ENCODE peak calls at places on chromosomes 6 and 20, in eight cellular contexts. W, S, A, F, K, Q, M and Y are unnamed samples. For H3K27me3, the result is how much of the 10 kb centered on the place peaks cover.

GRCh38 chr6:154981071-154981373 is 14.1 kb upstream of the TIAM2 start:
- DNase-seq in W (no peak), S (no peak), A (peak), F (no peak), K (no peak), Q (peak), M (no peak), Y (peak)

GRCh38 chr20:38466171-38466570 is 6.5 kb upstream of the RALGAPB start:
- DNase-seq in W (no peak), S (no peak), A (no peak), F (no peak), K (no peak), Q (no peak), M (no peak), Y (no peak)

GRCh38 chr6:16338577-16339262 is 100.3 kb downstream of the GMPR start:
- DNase-seq in W (peak), S (peak), A (no peak), F (peak), K (peak), Q (peak), M (peak), Y (peak)

GRCh38 chr6:19415605-19416326 is 421.4 kb upstream of the ID4 start:
- DNase-seq in W (peak), S (no peak), A (no peak), F (no peak), K (no peak), Q (no peak), M (peak), Y (peak)

GRCh38 chr20:57398231-57398821 is 7.1 kb downstream of the RBM38 start:
- DNase-seq in W (no peak), S (no peak), A (no peak), F (no peak), K (no peak), Q (no peak), M (no peak), Y (no peak)

GRCh38 chr6:105243487-105243886 is 63.7 kb upstream of the POPDC3 start:
- DNase-seq in W (peak), S (no peak), A (no peak), F (no peak), K (peak), Q (no peak), M (no peak), Y (no peak)

GRCh38 chr6:15313367-15313766 is 67.5 kb downstream of the JARID2 start:
- DNase-seq in W (no peak), S (no peak), A (no peak), F (no peak), K (no peak), Q (no peak), M (no peak), Y (no peak)

GRCh38 chr6:142886431-142887170 is 58.4 kb downstream of the HIVEP2 start:
- DNase-seq in W (peak), S (no peak), A (peak), F (no peak), K (peak), Q (peak), M (no peak), Y (peak)

GRCh38 chr6:137258170-137258569 is 39.0 kb upstream of the IFNGR1 start:
- DNase-seq in W (no peak), S (no peak), A (no peak), F (no peak), K (peak), Q (no peak), M (no peak), Y (no peak)

GRCh38 chr6:130783416-130784107 is 43.6 kb upstream of the SMLR1 start:
- DNase-seq in W (no peak), S (no peak), A (no peak), F (no peak), K (no peak), Q (no peak), M (no peak), Y (no peak)

DNA sequence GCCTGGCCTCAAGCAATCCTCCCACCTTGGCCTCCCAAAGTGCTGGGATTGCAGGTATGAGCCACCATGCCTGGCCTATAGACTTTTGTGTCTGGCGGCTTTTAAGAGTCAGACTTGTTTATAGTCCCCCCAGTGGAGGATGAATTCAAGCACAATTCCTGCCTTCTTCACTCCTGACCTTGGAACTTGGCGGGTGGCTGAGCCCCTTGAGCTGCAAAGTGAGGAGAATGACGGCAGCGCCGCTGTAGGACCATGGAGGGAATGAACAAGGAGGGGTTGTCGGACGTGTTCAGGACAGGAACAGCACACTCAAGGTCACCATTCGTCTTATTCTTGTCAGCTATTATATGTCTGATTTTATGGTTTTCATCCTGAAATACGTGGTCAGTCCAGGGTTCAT is 265.4 kb downstream of the CDH4 start:
- DNase-seq in W (no peak), S (no peak), A (no peak), F (no peak), K (no peak), Q (no peak), M (no peak), Y (no peak)
- H3K27me3 ChIP-seq in W (under half), S (under half), A (under half), F (under half), K (under half), Q (under half), M (half or more), Y (under half)

DNA sequence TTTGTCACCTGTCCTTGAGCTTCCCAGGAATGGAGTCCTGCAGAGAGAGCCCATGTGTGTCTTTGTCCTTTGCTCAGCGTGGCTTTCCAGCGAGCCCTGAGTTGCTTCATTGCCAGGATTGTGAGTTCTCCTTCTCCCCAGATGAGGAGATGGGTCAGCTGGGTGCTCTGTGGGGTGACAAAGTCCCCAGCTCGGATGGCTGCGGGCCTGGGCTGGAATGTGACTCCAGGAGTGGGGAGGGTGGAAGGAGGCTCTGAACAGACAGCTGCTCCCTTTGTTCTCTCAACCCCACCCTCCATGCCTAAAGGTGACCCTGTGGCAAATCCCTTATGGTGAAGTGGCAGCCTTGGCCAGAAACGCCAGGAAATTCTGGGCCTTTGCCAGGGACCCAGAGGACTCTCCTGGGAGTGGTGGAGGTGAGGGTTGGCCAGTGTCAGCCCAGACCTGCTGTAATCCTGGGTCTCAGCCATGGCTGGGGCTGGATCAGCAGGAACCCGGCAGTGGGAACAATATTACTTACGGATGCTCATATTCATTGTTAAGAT is 44.4 kb upstream of the CST5 start:
- DNase-seq in W (no peak), S (no peak), A (no peak), F (no peak), K (no peak), Q (no peak), M (peak), Y (no peak)
- H3K4me2 ChIP-seq in W (no peak), S (no peak), A (no peak), F (no peak), K (no peak), Q (no peak), M (no peak), Y (no peak)

DNA sequence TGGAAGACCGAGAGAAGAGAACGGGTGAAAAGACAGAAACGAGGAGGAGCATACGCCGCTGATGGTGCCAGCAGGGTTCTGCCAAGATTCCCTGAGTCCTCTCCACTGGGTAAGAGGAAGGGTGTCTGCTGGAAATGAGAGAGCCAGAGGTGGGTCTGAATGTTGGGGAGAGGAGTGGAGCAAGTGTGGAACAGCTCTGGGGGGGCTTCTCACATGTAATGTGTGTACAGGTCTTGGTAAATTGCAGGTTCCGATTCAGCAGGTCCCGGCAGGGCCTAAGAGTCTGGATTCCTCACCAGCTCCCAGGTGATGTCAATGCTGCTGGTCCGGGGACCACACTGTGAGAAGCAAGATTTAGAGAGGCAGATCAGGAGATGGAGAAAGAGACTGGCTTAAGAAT is 1.5 kb upstream of the EBF4 start:
- DNase-seq in W (no peak), S (no peak), A (no peak), F (no peak), K (no peak), Q (no peak), M (no peak), Y (no peak)
- H3K27me3 ChIP-seq in W (half or more), S (half or more), A (under half), F (under half), K (half or more), Q (under half), M (half or more), Y (under half)

GRCh38 chr6:127550403-127550802 is 26.6 kb upstream of the C6orf58 start:
- DNase-seq in W (peak), S (no peak), A (no peak), F (no peak), K (peak), Q (no peak), M (no peak), Y (peak)
- H3K4me2 ChIP-seq in W (no peak), S (no peak), A (no peak), F (no peak), K (no peak), Q (no peak), M (no peak), Y (no peak)

GRCh38 chr20:63360850-63361497 is at the start of gene CHRNA4:
- DNase-seq in W (no peak), S (peak), A (no peak), F (peak), K (no peak), Q (peak), M (no peak), Y (no peak)
- H3K27me3 ChIP-seq in W (under half), S (under half), A (under half), F (under half), K (half or more), Q (under half), M (half or more), Y (under half)

DNA sequence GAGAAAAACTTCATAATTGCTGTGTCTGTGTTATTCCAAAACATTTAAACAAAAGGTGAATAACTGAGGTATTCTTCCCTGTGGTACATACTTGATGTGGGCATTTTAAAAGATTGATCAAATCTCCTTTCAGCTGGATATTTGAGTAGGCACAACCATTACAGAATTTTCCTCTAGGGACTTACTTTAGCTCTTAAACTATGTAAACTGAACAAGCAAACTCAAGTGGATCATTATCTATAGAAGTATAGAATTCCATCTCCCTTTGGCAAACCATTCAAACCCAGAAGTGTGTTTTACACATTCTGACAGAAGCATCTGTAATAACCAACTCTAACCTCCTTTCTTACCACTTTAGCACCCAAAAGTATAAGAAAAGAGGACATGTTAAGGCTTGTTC is 241.4 kb downstream of the ESR1 start:
- DNase-seq in W (no peak), S (no peak), A (no peak), F (no peak), K (no peak), Q (no peak), M (no peak), Y (no peak)
- H3K4me2 ChIP-seq in W (no peak), S (no peak), A (no peak), F (no peak), K (no peak), Q (no peak), M (no peak), Y (no peak)

GRCh38 chr6:99590728-99591672 is 15.6 kb upstream of the PRDM13 start:
- DNase-seq in W (no peak), S (peak), A (no peak), F (peak), K (no peak), Q (peak), M (no peak), Y (no peak)
- H3K27me3 ChIP-seq in W (half or more), S (half or more), A (under half), F (under half), K (half or more), Q (half or more), M (under half), Y (under half)